ENCODE peak calls at places on chromosomes 12 and 14, in seven cellular contexts. Y, N, O, P, A, Z and T are unnamed samples.

GRCh38 chr12:50218386-50218785 is 51.2 kb upstream of the CERS5 start:
- DNase-seq in Z (no peak), N (no peak), O (no peak), A (no peak), Y (no peak), P (peak), T (no peak)

GRCh38 chr12:92272301-92272964 is 126.8 kb upstream of the BTG1 start:
- DNase-seq in Z (no peak), N (no peak), O (no peak), P (no peak), A (no peak), Y (no peak), T (no peak)

GRCh38 chr14:91229743-91230200 is 14.7 kb downstream of the GPR68 start:
- DNase-seq in Z (no peak), P (peak), A (no peak), N (no peak), Y (peak), O (peak), T (no peak)

GRCh38 chr14:90728951-90729350 is 87.3 kb downstream of the TTC7B start:
- DNase-seq in N (peak), P (no peak), A (no peak), Y (no peak), Z (no peak), O (no peak), T (no peak)

GRCh38 chr12:4873947-4874346 is 35.8 kb upstream of the KCNA1 start:
- DNase-seq in A (no peak), N (no peak), O (no peak), P (no peak), Z (no peak), Y (no peak), T (no peak)

GRCh38 chr12:95248604-95249355 is 31.2 kb downstream of the VEZT start:
- DNase-seq in Y (no peak), A (no peak), Z (peak), P (no peak), N (no peak), O (peak), T (no peak)

GRCh38 chr14:89206426-89206825 is 210.6 kb downstream of the FOXN3 start:
- DNase-seq in Y (no peak), A (no peak), P (no peak), O (peak), N (no peak), Z (no peak), T (no peak)

GRCh38 chr12:12503384-12504078 is 59.1 kb downstream of the DUSP16 start:
- DNase-seq in Y (no peak), Z (no peak), N (no peak), O (no peak), A (no peak), P (no peak), T (no peak)

GRCh38 chr12:9667403-9667802 is 2.1 kb upstream of the CLEC2D start:
- DNase-seq in A (no peak), Z (no peak), O (no peak), Y (no peak), P (no peak), N (no peak), T (no peak)

GRCh38 chr12:105713901-105714300 is 383.4 kb downstream of the C12orf75 start:
- DNase-seq in A (no peak), O (no peak), N (no peak), Z (no peak), P (no peak), Y (no peak), T (no peak)

GRCh38 chr14:64337901-64338615 is 43.9 kb upstream of the ESR2 start:
- DNase-seq in P (peak), Y (peak), Z (peak), O (peak), N (peak), A (peak), T (no peak)

GRCh38 chr12:107242189-107242588 is 148.8 kb upstream of the CRY1 start:
- DNase-seq in O (peak), Y (no peak), N (no peak), Z (peak), A (no peak), P (peak), T (no peak)

GRCh38 chr14:72801381-72801812 is 92.5 kb downstream of the DPF3 start:
- DNase-seq in Z (peak), N (no peak), Y (no peak), P (peak), A (no peak), O (peak), T (no peak)

GRCh38 chr12:22562187-22563028 is 18.1 kb upstream of the C2CD5 start:
- DNase-seq in Z (no peak), O (no peak), Y (no peak), A (peak), N (no peak), P (no peak), T (no peak)

GRCh38 chr14:34593740-34594375 is 36.1 kb downstream of the SNX6 start:
- DNase-seq in A (no peak), P (no peak), Y (no peak), Z (no peak), N (no peak), O (peak), T (no peak)

GRCh38 chr14:87108726-87109125 is 884.3 kb downstream of the GALC start:
- DNase-seq in N (peak), Z (no peak), P (peak), Y (no peak), O (peak), A (no peak), T (no peak)

GRCh38 chr12:66036317-66036716 is 94.2 kb downstream of the LLPH start:
- DNase-seq in A (no peak), O (peak), N (no peak), Z (peak), Y (no peak), P (peak), T (peak)